ENCODE peak calls at places on chromosomes 2 and 18, in nine cellular contexts. S is esophagus muscularis mucosa, X is astrocyte, I is kidney epithelial cell, T is transverse colon, N is tibial nerve, G is right lobe of liver, P is tibial artery, U is neuronal stem cell. F is an unnamed sample.

GRCh38 chr2:51013060-51013746 is 18.7 kb downstream of the NRXN1 start:
- DNase-seq in P (no peak), U (peak), S (no peak), I (no peak), G (peak), T (peak), N (no peak), X (no peak), F (no peak)

GRCh38 chr2:214542866-214543265 is 132.0 kb downstream of the VWC2L start:
- DNase-seq in U (no peak), I (no peak), T (no peak), G (no peak), X (peak), S (no peak), P (no peak), N (no peak), F (no peak)

GRCh38 chr2:71546777-71547281 is 93.5 kb downstream of the DYSF start:
- DNase-seq in I (no peak), X (no peak), S (no peak), P (peak), N (no peak), U (no peak), T (no peak), G (peak), F (no peak)

GRCh38 chr18:31275722-31276463 is 42.1 kb upstream of the DSG1 start:
- DNase-seq in T (peak), G (no peak), S (no peak), N (no peak), P (no peak), U (no peak), I (no peak), X (peak), F (no peak)

GRCh38 chr2:200810967-200811335 is 759 bp upstream of the BZW1 start:
- DNase-seq in P (no peak), X (no peak), S (no peak), G (no peak), U (no peak), N (peak), I (no peak), T (no peak), F (no peak)

GRCh38 chr18:63578357-63578958 is 8.7 kb upstream of the SERPINB13 start:
- DNase-seq in U (peak), I (no peak), P (no peak), G (no peak), N (no peak), S (no peak), T (no peak), X (no peak), F (no peak)

GRCh38 chr2:235498556-235499305 is 4.9 kb downstream of the AGAP1 start:
- DNase-seq in I (no peak), G (no peak), N (no peak), X (peak), T (no peak), P (no peak), S (no peak), U (no peak), F (no peak)

GRCh38 chr2:80852079-80852807 is 547.7 kb upstream of the LRRTM1 start:
- DNase-seq in G (no peak), P (no peak), U (no peak), N (no peak), T (no peak), X (no peak), S (no peak), I (no peak), F (no peak)

GRCh38 chr2:64629329-64629781 is 24.4 kb downstream of the SERTAD2 start:
- DNase-seq in U (no peak), G (no peak), S (no peak), T (no peak), X (no peak), N (no peak), P (no peak), I (no peak), F (no peak)

GRCh38 chr2:19901458-19902271 is at the start of gene TTC32:
- DNase-seq in U (peak), S (peak), T (peak), I (peak), X (peak), G (peak), N (peak), P (peak), F (peak)

GRCh38 chr2:207258191-207258991 is 92.6 kb upstream of the KLF7 start:
- DNase-seq in T (peak), S (peak), N (no peak), X (peak), U (no peak), I (peak), P (peak), G (no peak), F (no peak)

GRCh38 chr2:7027961-7028655 is 110.9 kb downstream of the RNF144A start:
- DNase-seq in N (no peak), G (no peak), T (no peak), P (no peak), U (no peak), I (no peak), S (no peak), X (no peak), F (no peak)

GRCh38 chr2:33366473-33366872 is 110.0 kb upstream of the RASGRP3 start:
- DNase-seq in P (peak), U (no peak), T (no peak), I (peak), X (peak), N (no peak), G (no peak), S (peak), F (no peak)

GRCh38 chr18:59229191-59229590 is 9.2 kb downstream of the GRP start:
- DNase-seq in N (no peak), P (no peak), X (no peak), G (no peak), U (no peak), I (no peak), S (peak), T (no peak), F (peak)

GRCh38 chr2:74343316-74343715 is at the start of gene SLC4A5:
- DNase-seq in N (no peak), T (no peak), I (no peak), S (no peak), P (no peak), X (no peak), U (no peak), G (no peak), F (no peak)

GRCh38 chr2:49914281-49914680 is 760.0 kb upstream of the FSHR start:
- DNase-seq in P (no peak), I (peak), G (no peak), U (no peak), S (no peak), T (no peak), N (no peak), X (peak), F (no peak)

GRCh38 chr18:62399781-62400308 is 74.7 kb downstream of the TNFRSF11A start:
- DNase-seq in T (peak), N (no peak), U (no peak), G (no peak), X (no peak), S (no peak), I (no peak), P (no peak), F (no peak)

GRCh38 chr2:130963058-130963848 is 126.5 kb downstream of the ARHGEF4 start:
- DNase-seq in T (no peak), U (no peak), P (no peak), I (no peak), G (no peak), S (no peak), X (no peak), N (no peak), F (no peak)

GRCh38 chr18:61992285-61992684 is 99.5 kb upstream of the RNF152 start:
- DNase-seq in I (peak), N (no peak), P (no peak), S (no peak), G (no peak), X (peak), T (no peak), U (no peak), F (no peak)

GRCh38 chr2:160406591-160407392 is 86.8 kb downstream of the RBMS1 start:
- DNase-seq in T (peak), X (peak), I (peak), S (peak), N (peak), G (peak), U (no peak), P (peak), F (no peak)

GRCh38 chr18:48319796-48320638 is 89.2 kb downstream of the ZBTB7C start:
- DNase-seq in G (peak), S (no peak), U (no peak), I (no peak), P (no peak), X (peak), N (no peak), T (peak), F (no peak)

GRCh38 chr2:68157002-68157401 is 686 bp upstream of the PNO1 start:
- DNase-seq in T (no peak), S (no peak), I (no peak), N (no peak), X (no peak), P (no peak), U (no peak), G (peak), F (peak)

GRCh38 chr2:239908744-239909143 is 116.4 kb downstream of the NDUFA10 start:
- DNase-seq in I (no peak), T (no peak), X (no peak), G (no peak), N (no peak), U (no peak), S (peak), P (peak), F (peak)

GRCh38 chr2:15753233-15753798 is 161.6 kb downstream of the DDX1 start:
- DNase-seq in U (no peak), N (no peak), S (no peak), G (no peak), X (no peak), I (no peak), P (no peak), T (no peak), F (no peak)

GRCh38 chr2:67548317-67549095 is 151.4 kb downstream of the ETAA1 start:
- DNase-seq in T (no peak), S (no peak), G (no peak), I (no peak), X (no peak), P (no peak), N (no peak), U (no peak), F (no peak)

GRCh38 chr2:127695491-127696472 is 5.5 kb upstream of the SFT2D3 start:
- DNase-seq in T (peak), S (no peak), I (no peak), N (no peak), G (no peak), P (peak), U (no peak), X (peak), F (no peak)

GRCh38 chr2:229414631-229415030 is 143.5 kb upstream of the PID1 start:
- DNase-seq in P (no peak), G (no peak), S (no peak), U (no peak), I (no peak), T (no peak), N (no peak), X (no peak), F (no peak)

GRCh38 chr18:57882465-57882864 is 79.3 kb upstream of the ATP8B1 start:
- DNase-seq in X (no peak), G (no peak), P (no peak), T (no peak), N (no peak), U (no peak), S (no peak), I (no peak), F (no peak)

GRCh38 chr2:239252433-239253200 is 148.2 kb downstream of the HDAC4 start:
- DNase-seq in I (no peak), P (peak), N (no peak), U (no peak), T (peak), G (peak), X (no peak), S (no peak), F (no peak)

GRCh38 chr2:75598572-75599155 is 37.9 kb upstream of the EVA1A start:
- DNase-seq in U (no peak), I (no peak), P (no peak), G (no peak), S (no peak), X (no peak), N (no peak), T (no peak), F (no peak)

GRCh38 chr2:33033524-33034150 is 86.9 kb downstream of the LTBP1 start:
- DNase-seq in X (peak), N (no peak), P (no peak), S (no peak), U (peak), I (no peak), T (no peak), G (no peak), F (no peak)

GRCh38 chr2:218289639-218290315 is 2.5 kb downstream of the TMBIM1 start:
- DNase-seq in G (no peak), P (peak), U (no peak), T (no peak), N (no peak), X (peak), S (peak), I (peak), F (no peak)

GRCh38 chr2:176399199-176399598 is 130.0 kb downstream of the MTX2 start:
- DNase-seq in P (no peak), I (no peak), X (no peak), T (no peak), U (no peak), G (no peak), S (no peak), N (no peak), F (no peak)

DNA sequence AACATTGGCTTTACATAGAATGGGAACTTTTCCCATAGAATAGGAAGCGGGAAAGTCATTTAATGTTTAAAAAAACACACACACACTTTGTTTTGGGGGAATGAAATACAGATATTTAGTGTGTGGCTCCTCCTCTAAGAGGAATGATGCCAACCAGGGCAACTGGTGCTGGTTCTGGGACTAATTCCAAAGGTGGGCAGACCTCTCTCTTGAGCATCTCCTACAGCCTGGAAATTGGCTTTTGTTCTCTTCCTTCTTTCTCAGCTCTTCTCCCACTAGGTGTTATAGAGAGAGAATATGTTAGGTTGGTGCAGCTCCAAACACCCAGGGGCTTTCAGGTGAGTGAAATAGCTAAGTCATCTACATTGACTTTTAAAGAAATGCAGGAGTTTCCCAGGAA is 190.1 kb downstream of the RAD51AP2 start:
- DNase-seq in S (peak), T (no peak), G (no peak), P (no peak), U (no peak), X (no peak), I (no peak), N (no peak), F (no peak)
- H3K4me3 ChIP-seq in S (no peak), T (no peak), G (no peak), P (no peak), U (no peak), X (no peak), I (no peak), N (no peak), F (no peak)

DNA sequence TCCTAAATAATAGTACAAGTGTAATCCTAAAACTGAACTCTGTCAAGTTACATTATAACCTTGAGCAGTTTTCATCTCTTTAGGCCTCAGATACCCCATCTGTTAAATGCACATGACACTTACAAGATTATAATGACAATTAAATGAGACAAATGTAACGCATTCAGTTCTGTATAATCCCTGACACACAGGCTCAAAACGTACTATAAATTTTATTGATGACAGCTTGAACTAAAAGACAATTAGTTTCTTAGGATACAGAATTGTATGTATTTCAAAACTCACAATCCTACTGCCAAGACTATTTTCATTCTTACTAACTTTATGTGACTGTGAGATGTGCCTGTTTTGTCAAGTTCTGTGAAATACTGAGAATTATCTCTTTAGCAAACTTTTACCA is 56.2 kb downstream of the GFPT1 start:
- DNase-seq in T (no peak), N (no peak), P (no peak), G (no peak), X (no peak), U (no peak), S (no peak), I (no peak), F (no peak)
- H3K4me3 ChIP-seq in T (no peak), N (no peak), P (no peak), G (no peak), X (no peak), U (no peak), S (no peak), I (no peak), F (no peak)

GRCh38 chr2:110677530-110678456 is at the start of gene BUB1:
- DNase-seq in X (peak), T (peak), U (peak), P (peak), S (peak), N (peak), G (peak), I (peak), F (peak)

GRCh38 chr2:110679865-110680264 is 2.0 kb upstream of the BUB1 start:
- DNase-seq in X (no peak), P (no peak), T (no peak), S (no peak), N (no peak), U (no peak), I (no peak), G (no peak), F (no peak)

GRCh38 chr2:110678457-110679336 is 834 bp upstream of the BUB1 start:
- DNase-seq in G (no peak), X (peak), P (no peak), U (peak), S (peak), N (no peak), I (no peak), T (peak), F (no peak)

GRCh38 chr2:110677080-110677479 is 783 bp downstream of the BUB1 start:
- DNase-seq in S (no peak), N (no peak), X (no peak), G (no peak), T (no peak), I (no peak), U (no peak), P (no peak), F (no peak)

GRCh38 chr2:110679337-110679707 is 1.5 kb upstream of the BUB1 start:
- DNase-seq in N (no peak), U (no peak), I (no peak), X (peak), T (no peak), S (no peak), P (no peak), G (no peak), F (no peak)
- H3K4me3 ChIP-seq in N (no peak), U (no peak), I (no peak), X (no peak), T (no peak), S (peak), P (peak), G (no peak), F (no peak)

DNA sequence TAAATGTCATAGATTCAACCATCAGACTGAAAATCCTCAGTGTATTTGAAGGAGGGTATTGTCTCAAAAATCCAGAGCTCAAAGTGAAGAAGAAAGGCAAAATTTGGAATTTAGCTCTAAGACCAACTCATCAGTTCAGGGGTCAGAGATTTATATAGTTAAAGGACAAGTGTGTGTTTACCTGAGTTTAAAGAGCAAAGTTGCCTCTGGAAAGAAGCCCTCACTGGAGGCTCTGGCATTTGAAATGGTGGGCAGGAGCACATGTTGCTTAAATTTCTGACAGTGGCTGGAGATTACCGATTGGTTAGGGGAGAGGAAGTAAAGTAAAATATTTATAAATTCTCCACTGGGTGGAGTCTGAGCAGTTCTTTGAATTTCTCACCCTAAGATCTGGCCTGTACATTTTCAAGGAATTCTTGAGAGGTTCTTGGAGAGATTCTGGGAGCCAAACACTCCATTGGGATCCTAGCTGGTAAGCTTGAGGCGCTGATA is at the start of gene KYNU:
- DNase-seq in X (no peak), N (no peak), S (no peak), T (no peak), U (no peak), P (no peak), G (no peak), I (no peak), F (no peak)
- H3K4me3 ChIP-seq in X (no peak), N (peak), S (peak), T (no peak), U (no peak), P (peak), G (peak), I (no peak), F (no peak)

DNA sequence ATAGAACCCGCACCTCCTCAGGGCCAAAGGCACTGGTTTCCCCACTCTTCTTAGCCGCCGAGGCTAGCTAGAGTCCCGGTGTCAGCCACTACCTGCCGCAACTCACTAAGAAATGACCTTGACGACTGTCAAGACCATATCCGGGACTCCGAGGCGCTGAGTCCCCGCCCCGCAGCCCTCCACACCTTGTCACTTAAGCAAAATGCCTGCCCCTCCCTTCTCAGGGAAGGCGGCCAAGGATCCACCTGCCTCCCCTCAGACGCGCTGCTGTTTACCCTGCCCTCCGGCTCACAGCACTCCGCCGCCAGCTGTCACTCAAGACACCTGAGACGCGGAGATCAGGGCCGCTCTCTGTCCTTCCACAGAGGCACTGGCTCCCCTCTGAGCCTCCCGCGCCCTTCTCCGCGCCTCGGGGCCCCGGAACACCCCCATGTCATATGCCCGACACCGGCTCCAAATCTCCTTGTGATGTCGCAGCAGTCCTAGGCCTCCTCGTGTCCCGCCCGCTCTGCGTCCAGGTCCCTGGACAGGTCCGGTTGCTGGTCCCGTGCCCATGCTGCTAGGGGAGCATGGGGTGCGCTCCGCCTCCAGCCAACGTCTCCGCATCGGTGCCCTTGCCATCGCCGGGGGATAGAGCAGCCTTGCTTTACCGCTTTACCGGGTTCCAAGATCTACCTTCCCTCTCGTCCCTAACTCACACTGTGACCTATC is 32.5 kb upstream of the REG3G start:
- DNase-seq in P (no peak), X (no peak), N (no peak), U (no peak), T (peak), S (no peak), I (no peak), G (no peak), F (no peak)
- H3K4me3 ChIP-seq in P (no peak), X (no peak), N (peak), U (no peak), T (no peak), S (peak), I (no peak), G (no peak), F (peak)

GRCh38 chr2:53964987-53965687 is 5.7 kb downstream of the PSME4 start:
- DNase-seq in S (no peak), G (no peak), N (no peak), U (no peak), I (no peak), P (no peak), X (no peak), T (no peak), F (no peak)
- H3K4me3 ChIP-seq in S (no peak), G (no peak), N (no peak), U (no peak), I (no peak), P (no peak), X (no peak), T (no peak), F (no peak)

F was measured in vagina.